ENCODE peak calls at places on chromosome 19, in eight cellular contexts. I is NCI-H510A treated with DMSO at 0.1 percent for 48 hours; W is osteocyte; M is ascending aorta; E is NCI-H2081; X is CD4-positive, alpha-beta T cell; T is right atrium auricular region; A is endodermal cell. O is an unnamed sample.

GRCh38 chr19:13023666-13024065 is 28.4 kb downstream of the NFIX start:
- DNase-seq in I (no peak), W (no peak), M (no peak), E (no peak), X (no peak), T (no peak), A (no peak), O (no peak)

GRCh38 chr19:12969292-12969988 is at the start of gene DAND5:
- DNase-seq in I (no peak), W (no peak), M (no peak), E (no peak), X (no peak), T (no peak), A (no peak), O (no peak)

GRCh38 chr19:42285988-42286348 is 16.0 kb upstream of the PRR19 start:
- DNase-seq in I (no peak), W (no peak), M (no peak), E (no peak), X (no peak), T (no peak), A (no peak), O (no peak)

GRCh38 chr19:507286-508203 is at the start of gene TPGS1:
- DNase-seq in I (peak; percentile 20), W (peak; percentile 99), M (no peak), E (peak; percentile 83), X (peak; percentile 50), T (peak; percentile 70), A (peak; percentile 98), O (peak; percentile 79)

GRCh38 chr19:16921766-16922591 is 33.2 kb downstream of the F2RL3 start:
- DNase-seq in I (no peak), W (no peak), M (no peak), E (no peak), X (no peak), T (no peak), A (no peak), O (no peak)

GRCh38 chr19:11064831-11065303 is 24.4 kb upstream of the LDLR start:
- DNase-seq in I (no peak), W (no peak), M (no peak), E (no peak), X (no peak), T (no peak), A (no peak), O (no peak)

GRCh38 chr19:32676186-32676894 is 692 bp downstream of the RGS9BP start:
- DNase-seq in I (no peak), W (no peak), M (no peak), E (peak; percentile 24), X (no peak), T (no peak), A (peak; percentile 80), O (no peak)

GRCh38 chr19:49890349-49891311 is 6.1 kb downstream of the IL4I1 start:
- DNase-seq in I (no peak), W (no peak), M (no peak), E (peak; percentile 55), X (peak; percentile 47), T (no peak), A (peak; percentile 93), O (peak; percentile 66)

GRCh38 chr19:34041922-34042521 is 130.3 kb upstream of the LSM14A start:
- DNase-seq in I (no peak), W (no peak), M (no peak), E (peak; percentile 9), X (peak; percentile 59), T (peak; percentile 82), A (peak; percentile 93), O (peak; percentile 58)

GRCh38 chr19:3670258-3670795 is 29.9 kb downstream of the PIP5K1C start:
- DNase-seq in I (no peak), W (no peak), M (peak; percentile 83), E (no peak), X (no peak), T (peak; percentile 97), A (peak; percentile 55), O (no peak)

GRCh38 chr19:38580080-38580479 is 37.7 kb downstream of the MAP4K1 start:
- DNase-seq in I (no peak), W (no peak), M (no peak), E (no peak), X (no peak), T (no peak), A (no peak), O (no peak)

GRCh38 chr19:50465986-50466771 is 10.1 kb upstream of the EMC10 start:
- DNase-seq in I (peak; percentile 53), W (no peak), M (no peak), E (no peak), X (no peak), T (no peak), A (peak; percentile 92), O (no peak)

GRCh38 chr19:46291829-46292228 is 5.0 kb upstream of the HIF3A start:
- DNase-seq in I (no peak), W (no peak), M (no peak), E (no peak), X (no peak), T (no peak), A (no peak), O (no peak)

GRCh38 chr19:12090807-12091206 is 26.3 kb downstream of the ZNF844 start:
- DNase-seq in I (no peak), W (peak; percentile 85), M (no peak), E (peak; percentile 23), X (peak; percentile 35), T (peak; percentile 62), A (peak; percentile 84), O (peak; percentile 31)

GRCh38 chr19:41398603-41399002 is 985 bp downstream of the BCKDHA start:
- DNase-seq in I (no peak), W (no peak), M (no peak), E (no peak), X (no peak), T (no peak), A (no peak), O (no peak)

GRCh38 chr19:16588089-16588823 is 16.0 kb upstream of the SLC35E1 start:
- DNase-seq in I (peak; percentile 82), W (no peak), M (no peak), E (peak; percentile 18), X (peak; percentile 32), T (no peak), A (no peak), O (peak; percentile 21)

GRCh38 chr19:7681336-7682174 is 922 bp downstream of the TRAPPC5 start:
- DNase-seq in I (peak; percentile 25), W (no peak), M (peak; percentile 39), E (peak; percentile 20), X (peak; percentile 78), T (peak; percentile 87), A (peak; percentile 93), O (peak; percentile 73)

GRCh38 chr19:48685583-48685982 is 10.2 kb upstream of the FUT2 start:
- DNase-seq in I (no peak), W (no peak), M (no peak), E (no peak), X (no peak), T (no peak), A (no peak), O (no peak)

GRCh38 chr19:34314437-34315313 is 50.3 kb upstream of the GPI start:
- DNase-seq in I (no peak), W (no peak), M (no peak), E (no peak), X (no peak), T (no peak), A (no peak), O (no peak)

GRCh38 chr19:29491491-29491890 is 34.3 kb upstream of the VSTM2B start:
- DNase-seq in I (no peak), W (no peak), M (no peak), E (no peak), X (no peak), T (no peak), A (peak; percentile 34), O (no peak)

GRCh38 chr19:3665681-3666544 is 34.4 kb downstream of the PIP5K1C start:
- DNase-seq in I (no peak), W (peak; percentile 92), M (no peak), E (no peak), X (peak; percentile 78), T (peak; percentile 72), A (peak; percentile 90), O (peak; percentile 63)

GRCh38 chr19:50555447-50556235 is 12.6 kb downstream of the LRRC4B start:
- DNase-seq in I (no peak), W (no peak), M (no peak), E (no peak), X (no peak), T (no peak), A (peak; percentile 87), O (no peak)

GRCh38 chr19:18208098-18208951 is 4.5 kb upstream of the RAB3A start:
- DNase-seq in I (peak; percentile 8), W (no peak), M (no peak), E (no peak), X (peak; percentile 37), T (no peak), A (peak; percentile 87), O (no peak)

GRCh38 chr19:51181913-51182419 is 39.9 kb downstream of the SIGLEC7 start:
- DNase-seq in I (no peak), W (no peak), M (no peak), E (no peak), X (no peak), T (no peak), A (peak; percentile 88), O (no peak)

GRCh38 chr19:12786149-12786870 is 5.0 kb upstream of the JUNB start:
- DNase-seq in I (no peak), W (no peak), M (peak; percentile 72), E (no peak), X (no peak), T (peak; percentile 85), A (peak; percentile 42), O (no peak)